ENCODE peak calls at places on chromosomes 5 and 9, in seven cellular contexts. L, O, Q, X, K, N and A are unnamed samples.

GRCh38 chr5:3598725-3599282 is 3.2 kb downstream of the IRX1 start:
- DNase-seq in L (peak; percentile 55), K (no peak), O (no peak), X (no peak), N (no peak), Q (no peak), A (no peak)

GRCh38 chr9:134412298-134412711 is 86.0 kb downstream of the RXRA start:
- DNase-seq in Q (no peak), L (no peak), K (no peak), O (no peak), N (no peak), X (no peak), A (no peak)

GRCh38 chr5:155040984-155041383 is 27.4 kb downstream of the KIF4B start:
- DNase-seq in N (no peak), K (no peak), O (no peak), L (no peak), Q (no peak), X (no peak), A (no peak)

GRCh38 chr9:72251589-72251988 is 102.3 kb downstream of the GDA start:
- DNase-seq in X (no peak), O (no peak), Q (no peak), K (no peak), N (no peak), L (no peak), A (no peak)

GRCh38 chr5:16937023-16937379 is 913 bp upstream of the MYO10 start:
- DNase-seq in X (no peak), K (no peak), L (no peak), O (no peak), N (peak; percentile 77), Q (peak; percentile 74), A (no peak)

GRCh38 chr9:126752881-126753670 is 51.8 kb upstream of the ZBTB43 start:
- DNase-seq in Q (no peak), L (no peak), K (no peak), O (no peak), N (no peak), X (no peak), A (no peak)

GRCh38 chr9:89274838-89275237 is 36.2 kb upstream of the CKS2 start:
- DNase-seq in L (no peak), K (no peak), X (no peak), Q (no peak), O (no peak), N (no peak), A (no peak)

GRCh38 chr5:149646564-149646963 is 65.3 kb downstream of the ARHGEF37 start:
- DNase-seq in N (no peak), L (peak; percentile 52), Q (no peak), O (no peak), K (no peak), X (no peak), A (no peak)

GRCh38 chr5:32710335-32710858 is 724 bp upstream of the NPR3 start:
- DNase-seq in N (no peak), O (peak; percentile 49), X (no peak), Q (peak; percentile 69), K (peak; percentile 64), L (peak; percentile 24), A (no peak)

GRCh38 chr9:126051446-126052130 is 275.0 kb upstream of the MVB12B start:
- DNase-seq in Q (peak; percentile 30), X (no peak), L (no peak), K (peak; percentile 21), O (no peak), N (no peak), A (no peak)

GRCh38 chr5:76403963-76404693 is 1.0 kb downstream of the IQGAP2 start:
- DNase-seq in O (peak; percentile 19), K (peak; percentile 75), L (peak; percentile 67), X (peak; percentile 60), N (peak; percentile 79), Q (no peak), A (no peak)

GRCh38 chr5:136526798-136527197 is 161.5 kb upstream of the TRPC7 start:
- DNase-seq in O (no peak), X (no peak), N (no peak), K (no peak), Q (no peak), L (no peak), A (no peak)

GRCh38 chr5:147303976-147304375 is 69.2 kb downstream of the STK32A start:
- DNase-seq in N (no peak), Q (no peak), O (no peak), L (no peak), K (peak; percentile 53), X (no peak), A (no peak)

GRCh38 chr5:72498284-72498683 is 8.9 kb downstream of the ZNF366 start:
- DNase-seq in N (no peak), Q (no peak), L (no peak), X (no peak), O (no peak), K (no peak), A (no peak)

GRCh38 chr9:82883436-82883835 is 179.5 kb downstream of the RASEF start:
- DNase-seq in X (no peak), O (no peak), K (no peak), Q (no peak), L (no peak), N (no peak), A (no peak)

GRCh38 chr5:33409435-33410146 is 31.2 kb upstream of the TARS1 start:
- DNase-seq in L (no peak), Q (no peak), X (no peak), O (peak; percentile 22), N (no peak), K (no peak), A (no peak)

DNA sequence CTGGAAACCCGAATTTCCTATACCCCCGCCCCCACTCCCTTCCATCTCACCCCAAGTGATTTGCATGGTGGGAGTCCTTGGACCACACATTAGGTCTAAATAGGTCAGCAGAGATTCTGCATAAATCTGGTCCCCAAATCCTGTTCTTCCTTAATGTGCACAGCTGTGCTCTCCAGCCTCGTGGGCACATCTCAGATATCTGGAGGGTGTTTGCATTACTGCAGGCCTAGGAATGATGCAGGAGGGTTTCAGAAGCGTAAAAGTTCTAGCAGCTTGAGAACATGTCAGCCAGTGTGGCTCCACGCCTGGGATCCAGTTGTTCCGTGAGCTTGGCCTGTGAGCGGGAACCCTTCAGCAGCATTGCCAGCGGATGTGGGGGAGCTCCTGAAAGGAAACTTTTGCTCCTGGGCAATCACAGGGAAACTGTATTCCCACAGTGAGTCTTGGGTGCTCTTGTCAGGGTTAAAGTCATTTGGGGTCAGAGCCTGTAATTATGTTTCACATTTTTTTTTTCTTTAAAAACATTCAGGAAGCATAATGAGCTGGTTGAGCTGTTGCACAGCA is 12.9 kb downstream of the ARHGAP26 start:
- DNase-seq in K (peak; percentile 55), O (peak; percentile 72), Q (no peak), N (no peak), X (no peak), L (no peak), A (peak; percentile 77)
- H3K4me1 ChIP-seq in K (peaks cover 5% of the 10 kb centered on the region), O (peaks cover 100% of the 10 kb centered on the region), Q (peaks cover 29% of the 10 kb centered on the region), N (peaks cover 19% of the 10 kb centered on the region), X (peaks cover 8% of the 10 kb centered on the region), L (peaks cover 57% of the 10 kb centered on the region), A (peaks cover 92% of the 10 kb centered on the region)

DNA sequence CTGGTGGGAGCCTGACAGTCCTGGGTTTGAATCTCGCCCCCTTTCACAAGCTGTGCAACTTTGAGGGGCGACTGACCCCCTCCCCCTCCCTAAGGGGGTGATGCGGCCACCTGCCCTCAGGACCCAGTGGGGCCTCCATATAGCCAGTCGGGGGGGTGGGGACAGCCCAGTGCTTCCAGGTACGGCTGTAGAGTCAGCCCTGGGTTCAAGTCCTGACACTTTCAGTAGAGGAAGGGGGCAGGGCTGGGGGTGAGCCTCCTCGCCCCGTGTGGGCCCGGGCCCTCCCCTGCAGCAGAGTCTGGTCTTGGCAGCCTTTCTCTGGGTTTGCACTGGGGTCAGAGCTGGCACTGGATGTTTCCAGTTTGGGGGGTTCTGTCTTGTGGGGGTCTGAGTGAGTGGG is 216.3 kb downstream of the C9orf50 start:
- DNase-seq in L (no peak), X (no peak), N (no peak), O (no peak), K (peak; percentile 44), Q (no peak), A (no peak)
- H3K4me1 ChIP-seq in L (peaks cover 43% of the 10 kb centered on the region), X (no peaks in the 10 kb centered on the region), N (peaks cover 19% of the 10 kb centered on the region), O (peaks cover 36% of the 10 kb centered on the region), K (peaks cover 3% of the 10 kb centered on the region), Q (no peaks in the 10 kb centered on the region), A (peaks cover 26% of the 10 kb centered on the region)

GRCh38 chr5:65535529-65535987 is 27.4 kb downstream of the CENPK start:
- DNase-seq in Q (no peak), X (no peak), N (no peak), O (no peak), K (no peak), L (no peak), A (no peak)
- H3K4me1 ChIP-seq in Q (no peaks in the 10 kb centered on the region), X (no peaks in the 10 kb centered on the region), N (no peaks in the 10 kb centered on the region), O (no peaks in the 10 kb centered on the region), K (no peaks in the 10 kb centered on the region), L (no peaks in the 10 kb centered on the region), A (no peaks in the 10 kb centered on the region)

GRCh38 chr5:168076561-168076991 is 214.9 kb upstream of the WWC1 start:
- DNase-seq in L (peak; percentile 49), N (no peak), O (peak; percentile 35), Q (no peak), X (no peak), K (no peak), A (no peak)
- H3K4me1 ChIP-seq in L (no peaks in the 10 kb centered on the region), N (no peaks in the 10 kb centered on the region), O (peaks cover 52% of the 10 kb centered on the region), Q (no peaks in the 10 kb centered on the region), X (no peaks in the 10 kb centered on the region), K (no peaks in the 10 kb centered on the region), A (no peaks in the 10 kb centered on the region)

GRCh38 chr9:136681029-136681428 is 6.2 kb downstream of the AGPAT2 start:
- DNase-seq in N (no peak), K (no peak), O (no peak), Q (no peak), X (no peak), L (no peak), A (no peak)

GRCh38 chr9:136678034-136678433 is 9.2 kb downstream of the AGPAT2 start:
- DNase-seq in L (no peak), N (no peak), K (no peak), X (no peak), Q (no peak), O (no peak), A (no peak)

GRCh38 chr9:136676920-136677686 is 10.2 kb downstream of the AGPAT2 start:
- DNase-seq in O (no peak), X (no peak), Q (no peak), K (no peak), N (no peak), L (no peak), A (no peak)

GRCh38 chr9:136678624-136679023 is 8.6 kb downstream of the AGPAT2 start:
- DNase-seq in O (no peak), Q (no peak), X (no peak), K (no peak), L (no peak), N (no peak), A (no peak)

GRCh38 chr9:136679431-136679941 is 7.8 kb downstream of the AGPAT2 start:
- DNase-seq in K (peak; percentile 86), X (no peak), N (no peak), L (no peak), O (no peak), Q (peak; percentile 85), A (peak; percentile 79)
- H3K4me1 ChIP-seq in K (no peaks in the 10 kb centered on the region), X (no peaks in the 10 kb centered on the region), N (no peaks in the 10 kb centered on the region), L (no peaks in the 10 kb centered on the region), O (peaks cover 48% of the 10 kb centered on the region), Q (peaks cover 20% of the 10 kb centered on the region), A (peaks cover 50% of the 10 kb centered on the region)